ENCODE peak calls at places on chromosomes 7 and 10, in nine cellular contexts. E is IMR-90, F is cardiac fibroblast, A is AG04450, J is hepatocyte, K is dorsolateral prefrontal cortex, G is choroid plexus epithelial cell, T is A549, V is Panc1. U is an unnamed sample.
A peak's percentile ranks its signal among the peaks of the same experiment; 100 is the strongest.

GRCh38 chr7:7105800-7106582 is 76.4 kb upstream of the C1GALT1 start:
- DNase-seq in E (no peak), F (no peak), A (no peak), J (no peak), K (no peak), G (no peak), T (no peak), V (no peak), U (no peak)

GRCh38 chr7:128737867-128738390 is 1.2 kb upstream of the CALU start:
- DNase-seq in E (peak; percentile 85), F (peak; percentile 82), A (no peak), J (peak; percentile 33), K (no peak), G (peak; percentile 42), T (peak; percentile 31), V (no peak), U (peak; percentile 62)

GRCh38 chr7:43439631-43440401 is 143.1 kb upstream of the STK17A start:
- DNase-seq in E (peak; percentile 47), F (peak; percentile 65), A (no peak), J (peak; percentile 77), K (no peak), G (peak; percentile 76), T (peak; percentile 67), V (peak; percentile 43), U (no peak)

GRCh38 chr7:8442295-8442813 is 8.9 kb downstream of the NXPH1 start:
- DNase-seq in E (no peak), F (no peak), A (no peak), J (no peak), K (no peak), G (no peak), T (no peak), V (no peak), U (no peak)

GRCh38 chr10:121007264-121007663 is 156.1 kb downstream of the WDR11 start:
- DNase-seq in E (no peak), F (no peak), A (no peak), J (no peak), K (no peak), G (no peak), T (no peak), V (no peak), U (no peak)

GRCh38 chr7:80876894-80877414 is 41.9 kb downstream of the SEMA3C start:
- DNase-seq in E (peak; percentile 56), F (peak; percentile 32), A (no peak), J (peak; percentile 64), K (no peak), G (no peak), T (peak; percentile 62), V (no peak), U (no peak)

GRCh38 chr7:69598081-69598486 is at the start of gene AUTS2:
- DNase-seq in E (peak; percentile 43), F (peak; percentile 41), A (peak; percentile 1), J (peak; percentile 96), K (peak; percentile 89), G (peak; percentile 82), T (peak; percentile 86), V (peak; percentile 13), U (peak; percentile 64)

GRCh38 chr10:8054498-8055407 is at the start of gene GATA3:
- DNase-seq in E (peak; percentile 34), F (peak; percentile 74), A (no peak), J (peak; percentile 86), K (no peak), G (no peak), T (peak; percentile 86), V (no peak), U (no peak)

GRCh38 chr7:25427721-25428120 is 199.4 kb upstream of the NPVF start:
- DNase-seq in E (no peak), F (no peak), A (no peak), J (no peak), K (no peak), G (no peak), T (no peak), V (no peak), U (no peak)

GRCh38 chr7:36644625-36645422 is 79.5 kb downstream of the AOAH start:
- DNase-seq in E (no peak), F (no peak), A (no peak), J (no peak), K (no peak), G (peak; percentile 21), T (no peak), V (no peak), U (no peak)

GRCh38 chr7:156109988-156110387 is 297.7 kb upstream of the SHH start:
- DNase-seq in E (no peak), F (no peak), A (no peak), J (no peak), K (no peak), G (no peak), T (no peak), V (no peak), U (no peak)

GRCh38 chr10:36725581-36726520 is 399.5 kb upstream of the ANKRD30A start:
- DNase-seq in E (peak; percentile 88), F (peak; percentile 89), A (peak; percentile 45), J (peak; percentile 60), K (no peak), G (peak; percentile 85), T (peak; percentile 86), V (peak; percentile 54), U (peak; percentile 80)

GRCh38 chr7:131021460-131021859 is 287.5 kb upstream of the KLF14 start:
- DNase-seq in E (no peak), F (no peak), A (no peak), J (no peak), K (no peak), G (no peak), T (no peak), V (no peak), U (no peak)

GRCh38 chr10:85648279-85648754 is 718.3 kb downstream of the GRID1 start:
- DNase-seq in E (no peak), F (no peak), A (no peak), J (peak; percentile 33), K (no peak), G (peak; percentile 59), T (no peak), V (no peak), U (no peak)

GRCh38 chr10:100148353-100149211 is 37.2 kb downstream of the ERLIN1 start:
- DNase-seq in E (peak; percentile 58), F (peak; percentile 82), A (no peak), J (peak; percentile 24), K (no peak), G (peak; percentile 64), T (peak; percentile 37), V (peak; percentile 51), U (peak; percentile 29)

GRCh38 chr7:156179872-156180390 is 367.7 kb upstream of the SHH start:
- DNase-seq in E (no peak), F (no peak), A (no peak), J (no peak), K (no peak), G (no peak), T (no peak), V (no peak), U (no peak)

GRCh38 chr10:122326385-122326784 is 48.1 kb upstream of the PLEKHA1 start:
- DNase-seq in E (no peak), F (no peak), A (no peak), J (no peak), K (no peak), G (no peak), T (no peak), V (no peak), U (no peak)

GRCh38 chr7:107563072-107563760 is 504 bp downstream of the COG5 start:
- DNase-seq in E (peak; percentile 8), F (no peak), A (no peak), J (no peak), K (no peak), G (peak; percentile 9), T (peak; percentile 6), V (no peak), U (no peak)

GRCh38 chr7:150417863-150418262 is 32.6 kb upstream of the GIMAP8 start:
- DNase-seq in E (no peak), F (no peak), A (no peak), J (no peak), K (no peak), G (no peak), T (no peak), V (no peak), U (no peak)

GRCh38 chr7:150420242-150420641 is 30.2 kb upstream of the GIMAP8 start:
- DNase-seq in E (no peak), F (no peak), A (no peak), J (peak; percentile 1), K (no peak), G (no peak), T (no peak), V (no peak), U (no peak)

GRCh38 chr7:150417239-150417638 is 33.2 kb upstream of the GIMAP8 start:
- DNase-seq in E (no peak), F (no peak), A (no peak), J (no peak), K (no peak), G (no peak), T (no peak), V (no peak), U (no peak)

GRCh38 chr7:150421831-150422230 is 28.6 kb upstream of the GIMAP8 start:
- DNase-seq in E (no peak), F (no peak), A (no peak), J (no peak), K (no peak), G (no peak), T (no peak), V (no peak), U (no peak)

GRCh38 chr7:150420987-150421674 is 29.3 kb upstream of the GIMAP8 start:
- DNase-seq in E (peak; percentile 58), F (peak; percentile 81), A (peak; percentile 27), J (peak; percentile 88), K (no peak), G (peak; percentile 86), T (peak; percentile 79), V (peak; percentile 71), U (peak; percentile 13)
- H3K4me3 ChIP-seq in E (no peak overlapping the region), F (no peak overlapping the region), A (no peak overlapping the region), J (no peak overlapping the region), K (no peak overlapping the region), G (no peak overlapping the region), T (no peak overlapping the region), V (no peak overlapping the region), U (no peak overlapping the region)

DNA sequence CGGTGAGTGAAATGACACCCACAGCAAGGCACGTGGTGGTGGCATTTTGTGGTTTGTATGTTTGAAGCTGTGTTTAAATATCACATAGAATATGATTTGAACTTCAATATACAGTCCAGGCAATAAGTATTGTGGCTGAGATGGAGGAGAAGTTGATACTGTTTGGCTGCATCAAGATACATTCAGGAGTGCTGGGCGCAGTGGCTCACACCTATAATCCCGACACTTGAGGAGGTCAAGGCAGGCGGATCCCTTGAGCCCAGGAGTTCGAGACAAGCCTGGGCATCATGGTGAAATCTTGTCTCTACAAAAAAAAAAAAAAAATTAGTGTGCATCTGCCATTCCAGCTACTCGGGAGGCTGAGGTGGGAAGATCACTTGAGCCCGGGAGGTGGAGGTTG is 35.2 kb upstream of the NUB1 start:
- DNase-seq in E (no peak), F (no peak), A (no peak), J (no peak), K (no peak), G (no peak), T (no peak), V (no peak), U (no peak)
- TF ChIP-seq CTCF in E (no peak), F (no peak), A (no peak), J (no peak), K (no peak), G (no peak), T (no peak), V (no peak), U (no peak)

GRCh38 chr10:109430844-109431243 is 492.5 kb downstream of the XPNPEP1 start:
- DNase-seq in E (no peak), F (no peak), A (no peak), J (no peak), K (no peak), G (no peak), T (no peak), V (no peak), U (no peak)
- H3K4me3 ChIP-seq in E (no peak overlapping the region), F (no peak overlapping the region), A (no peak overlapping the region), J (no peak overlapping the region), K (no peak overlapping the region), G (no peak overlapping the region), T (no peak overlapping the region), V (no peak overlapping the region), U (no peak overlapping the region)

GRCh38 chr7:2897023-2897422 is 52.9 kb upstream of the GNA12 start:
- DNase-seq in E (no peak), F (no peak), A (no peak), J (no peak), K (no peak), G (no peak), T (no peak), V (no peak), U (no peak)
- TF ChIP-seq CTCF in E (no peak), F (no peak), A (no peak), J (no peak), K (no peak), G (no peak), T (no peak), V (no peak), U (no peak)

U was measured in retinal pigment epithelial cell.